ENCODE peak calls at places on chromosomes 16 and 17, in four cellular contexts. O is GM10248, H is SK-N-SH, X is T47D. S is an unnamed sample.

GRCh38 chr17:21524211-21524591 is 148.0 kb downstream of the KCNJ12 start:
- DNase-seq in H (no peak), O (no peak), X (no peak), S (no peak)

GRCh38 chr17:37483311-37484039 is 6.2 kb upstream of the DUSP14 start:
- DNase-seq in H (peak), X (no peak), O (peak), S (no peak)

GRCh38 chr17:41957058-41957868 is 9.3 kb upstream of the CNP start:
- DNase-seq in H (no peak), O (no peak), X (no peak), S (no peak)

GRCh38 chr16:87550510-87550961 is 51.8 kb upstream of the JPH3 start:
- DNase-seq in X (peak), O (peak), H (peak), S (peak)

GRCh38 chr17:6386041-6386630 is 48.8 kb downstream of the AIPL1 start:
- DNase-seq in X (no peak), O (no peak), H (no peak), S (no peak)

GRCh38 chr16:19691161-19691850 is 26.7 kb downstream of the KNOP1 start:
- DNase-seq in H (no peak), X (no peak), O (no peak), S (no peak)

GRCh38 chr16:68993885-68994284 is 111.6 kb upstream of the HAS3 start:
- DNase-seq in X (no peak), O (no peak), H (no peak), S (no peak)

GRCh38 chr17:2924211-2924610 is 128.0 kb downstream of the RAP1GAP2 start:
- DNase-seq in O (no peak), H (peak), X (no peak), S (no peak)

GRCh38 chr17:50533720-50534148 is 1.2 kb downstream of the EPN3 start:
- DNase-seq in O (no peak), H (peak), X (no peak), S (no peak)

GRCh38 chr16:56851671-56852400 is 13.2 kb upstream of the SLC12A3 start:
- DNase-seq in H (no peak), O (no peak), X (no peak), S (no peak)

GRCh38 chr16:24834459-24835335 is 11.1 kb upstream of the SLC5A11 start:
- DNase-seq in O (peak), X (peak), H (peak), S (no peak)

GRCh38 chr16:386641-387156 is 4.9 kb upstream of the PGAP6 start:
- DNase-seq in O (no peak), X (no peak), H (no peak), S (no peak)

S was measured in GM19239.